ENCODE peak calls at places on chromosome 1, in seven cellular contexts. Z, O, F, N, P, M and A are unnamed samples.

GRCh38 chr1:109425902-109426277 is 358 bp downstream of the PSMA5 start:
- DNase-seq in Z (no peak), O (peak; percentile 61), F (peak; percentile 54), N (peak; percentile 71), P (no peak), M (peak; percentile 39), A (peak; percentile 79)

GRCh38 chr1:30023300-30024022 is 699.9 kb downstream of the MATN1 start:
- DNase-seq in Z (no peak), O (no peak), F (no peak), N (no peak), P (no peak), M (no peak), A (no peak)

GRCh38 chr1:230867903-230868735 is at the start of gene C1orf198:
- DNase-seq in Z (peak; percentile 56), O (peak; percentile 78), F (no peak), N (peak; percentile 81), P (peak; percentile 67), M (peak; percentile 89), A (peak; percentile 79)

GRCh38 chr1:8318436-8318835 is 522 bp downstream of the SLC45A1 start:
- DNase-seq in Z (no peak), O (no peak), F (no peak), N (peak; percentile 26), P (no peak), M (no peak), A (no peak)

GRCh38 chr1:42952353-42953001 is 6.2 kb downstream of the SLC2A1 start:
- DNase-seq in Z (no peak), O (no peak), F (peak; percentile 72), N (peak; percentile 71), P (no peak), M (no peak), A (no peak)

GRCh38 chr1:101291562-101292035 is 54.8 kb downstream of the S1PR1 start:
- DNase-seq in Z (no peak), O (no peak), F (peak; percentile 97), N (peak; percentile 74), P (no peak), M (no peak), A (no peak)

GRCh38 chr1:227786673-227787512 is 28.6 kb upstream of the PRSS38 start:
- DNase-seq in Z (no peak), O (peak; percentile 31), F (no peak), N (no peak), P (no peak), M (no peak), A (peak; percentile 57)

GRCh38 chr1:98792123-98792522 is 130.6 kb downstream of the SNX7 start:
- DNase-seq in Z (no peak), O (no peak), F (peak; percentile 25), N (no peak), P (no peak), M (no peak), A (no peak)

GRCh38 chr1:71689635-71690034 is 592.7 kb downstream of the NEGR1 start:
- DNase-seq in Z (no peak), O (no peak), F (no peak), N (no peak), P (no peak), M (no peak), A (no peak)